ENCODE peak calls at places on chromosome 4, in eight cellular contexts. Z is tibial nerve, F is AG10803, N is fibroblast of lung, L is kidney epithelial cell, H is mucosa of descending colon, O is hepatocyte, U is GM13976. V is an unnamed sample.

GRCh38 chr4:73901031-73901430 is 31.8 kb downstream of the CXCL1 start:
- DNase-seq in L (no peak), O (no peak), H (no peak), F (peak), N (peak), U (no peak), Z (no peak), V (peak)

GRCh38 chr4:53066155-53066554 is 204.0 kb downstream of the RASL11B start:
- DNase-seq in N (no peak), F (no peak), L (no peak), Z (no peak), O (no peak), U (no peak), H (no peak), V (no peak)

GRCh38 chr4:79223993-79224776 is 101.7 kb downstream of the NAA11 start:
- DNase-seq in F (no peak), O (no peak), L (no peak), Z (no peak), H (no peak), U (no peak), N (no peak), V (no peak)

GRCh38 chr4:165201806-165202205 is 5.6 kb upstream of the KLHL2 start:
- DNase-seq in Z (no peak), O (no peak), U (no peak), L (no peak), F (peak), N (peak), H (no peak), V (no peak)

GRCh38 chr4:8215001-8215427 is 15.9 kb downstream of the SH3TC1 start:
- DNase-seq in H (no peak), N (peak), Z (no peak), O (peak), F (peak), L (peak), U (no peak), V (no peak)

GRCh38 chr4:71231073-71231752 is 107.6 kb upstream of the SLC4A4 start:
- DNase-seq in N (peak), O (peak), F (peak), H (peak), Z (peak), U (no peak), L (no peak), V (no peak)

GRCh38 chr4:41599192-41599786 is 61.3 kb downstream of the LIMCH1 start:
- DNase-seq in H (no peak), U (no peak), Z (no peak), F (no peak), N (no peak), O (no peak), L (no peak), V (no peak)

GRCh38 chr4:129561886-129562285 is 465.9 kb downstream of the C4orf33 start:
- DNase-seq in F (no peak), H (no peak), L (no peak), N (peak), Z (no peak), O (no peak), U (no peak), V (no peak)

GRCh38 chr4:94766856-94767255 is 9.1 kb downstream of the BMPR1B start:
- DNase-seq in H (no peak), O (no peak), L (peak), F (peak), N (peak), Z (no peak), U (no peak), V (peak)

GRCh38 chr4:38387348-38387747 is 276.7 kb upstream of the KLF3 start:
- DNase-seq in L (no peak), O (peak), U (no peak), F (peak), N (peak), Z (peak), H (no peak), V (peak)

GRCh38 chr4:3342182-3342854 is 49.5 kb downstream of the RGS12 start:
- DNase-seq in F (peak), O (peak), H (no peak), N (peak), U (no peak), Z (no peak), L (peak), V (peak)

GRCh38 chr4:20248155-20248558 is 3.5 kb upstream of the SLIT2 start:
- DNase-seq in F (peak), U (peak), L (no peak), Z (peak), N (peak), O (peak), H (no peak), V (peak)

GRCh38 chr4:147851135-147851534 is 119.2 kb downstream of the ARHGAP10 start:
- DNase-seq in Z (no peak), H (no peak), L (no peak), F (no peak), U (no peak), O (no peak), N (no peak), V (no peak)

GRCh38 chr4:37754410-37755185 is 68.4 kb upstream of the RELL1 start:
- DNase-seq in U (no peak), L (no peak), Z (no peak), N (no peak), O (peak), H (no peak), F (no peak), V (no peak)

GRCh38 chr4:31088600-31089230 is 368.5 kb downstream of the PCDH7 start:
- DNase-seq in H (no peak), O (no peak), Z (no peak), N (peak), L (peak), F (no peak), U (no peak), V (peak)

GRCh38 chr4:172220679-172221078 is 407.5 kb downstream of the GALNTL6 start:
- DNase-seq in U (no peak), Z (no peak), L (no peak), F (no peak), N (no peak), H (no peak), O (no peak), V (no peak)

GRCh38 chr4:153748378-153748777 is 11.4 kb downstream of the RNF175 start:
- DNase-seq in N (peak), U (no peak), H (no peak), F (peak), L (peak), O (peak), Z (no peak), V (peak)

GRCh38 chr4:11421116-11421515 is 7.6 kb downstream of the HS3ST1 start:
- DNase-seq in F (no peak), O (no peak), H (no peak), L (no peak), U (no peak), Z (no peak), N (peak), V (no peak)

GRCh38 chr4:76850010-76850441 is 47.9 kb downstream of the SOWAHB start:
- DNase-seq in L (peak), Z (no peak), U (no peak), H (no peak), N (peak), F (peak), O (peak), V (peak)

GRCh38 chr4:168631241-168632151 is 134.6 kb downstream of the PALLD start:
- DNase-seq in U (no peak), O (peak), F (peak), Z (no peak), H (peak), N (peak), L (no peak), V (peak)

GRCh38 chr4:4333265-4333706 is 43.2 kb downstream of the ZBTB49 start:
- DNase-seq in H (no peak), U (no peak), F (peak), L (no peak), N (peak), O (peak), Z (no peak), V (peak)

GRCh38 chr4:75180790-75181776 is 248.2 kb downstream of the PARM1 start:
- DNase-seq in F (peak), H (peak), Z (no peak), L (no peak), U (no peak), O (no peak), N (no peak), V (no peak)

GRCh38 chr4:89001647-89002518 is 55.1 kb downstream of the FAM13A start:
- DNase-seq in O (no peak), L (no peak), Z (no peak), U (no peak), F (no peak), N (no peak), H (no peak), V (no peak)

GRCh38 chr4:186617921-186618320 is 62.6 kb upstream of the MTNR1A start:
- DNase-seq in N (peak), H (no peak), U (no peak), L (no peak), F (peak), O (no peak), Z (no peak), V (no peak)

GRCh38 chr4:4339504-4340085 is 47.3 kb upstream of the NSG1 start:
- DNase-seq in N (no peak), L (no peak), Z (no peak), F (no peak), O (peak), H (no peak), U (no peak), V (no peak)

GRCh38 chr4:183541081-183542045 is 36.5 kb downstream of the ING2 start:
- DNase-seq in H (no peak), U (no peak), O (peak), Z (peak), F (peak), N (peak), L (no peak), V (no peak)

GRCh38 chr4:186931519-186931918 is 207.9 kb upstream of the FAT1 start:
- DNase-seq in H (no peak), F (peak), L (no peak), N (peak), Z (no peak), O (no peak), U (no peak), V (no peak)

DNA sequence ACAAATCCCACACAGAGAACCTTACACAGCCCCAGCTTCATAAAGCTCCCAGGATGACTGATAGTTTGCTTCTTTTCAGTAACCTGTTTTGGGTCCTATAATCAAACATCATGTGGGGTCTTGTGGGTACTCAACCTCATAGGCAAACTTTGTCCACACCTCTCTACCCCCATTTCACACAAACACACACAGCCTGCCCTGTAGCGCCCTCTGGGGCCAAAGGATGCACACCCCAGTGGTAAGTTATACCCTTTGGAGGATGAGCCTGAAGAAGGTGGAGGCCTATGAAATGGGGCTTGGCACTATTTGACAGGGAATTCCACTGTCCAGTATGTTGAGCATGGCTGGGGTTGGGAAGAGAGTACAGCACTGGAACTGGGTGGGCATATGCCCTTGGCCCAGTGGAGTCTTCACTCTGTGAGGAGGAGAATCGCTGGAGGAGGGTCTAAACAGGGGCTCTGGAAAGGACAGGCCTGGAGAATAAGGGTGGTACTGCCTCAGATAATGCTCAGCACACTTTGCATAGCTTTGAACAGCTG is 30.5 kb upstream of the COL25A1 start:
- DNase-seq in O (no peak), H (no peak), N (no peak), F (peak), Z (no peak), U (no peak), L (no peak), V (no peak)
- TF ChIP-seq CTCF in O (no peak), H (no peak), N (peak), F (peak), Z (no peak), U (peak), L (peak), V (peak)

GRCh38 chr4:155207534-155208257 is 740 bp upstream of the NPY2R start:
- DNase-seq in Z (no peak), H (peak), O (peak), L (no peak), N (peak), U (no peak), F (no peak), V (peak)

GRCh38 chr4:155208258-155209054 is at the start of gene NPY2R:
- DNase-seq in L (no peak), U (no peak), O (peak), F (no peak), H (peak), Z (no peak), N (peak), V (no peak)
- TF ChIP-seq CTCF in L (peak), U (no peak), O (peak), F (no peak), H (no peak), Z (no peak), N (no peak), V (peak)

GRCh38 chr4:25863347-25863784 is 578 bp upstream of the SEL1L3 start:
- DNase-seq in F (no peak), Z (no peak), N (no peak), H (peak), U (peak), O (peak), L (no peak), V (no peak)
- TF ChIP-seq CTCF in F (peak), Z (no peak), N (peak), H (peak), U (no peak), O (peak), L (peak), V (peak)

DNA sequence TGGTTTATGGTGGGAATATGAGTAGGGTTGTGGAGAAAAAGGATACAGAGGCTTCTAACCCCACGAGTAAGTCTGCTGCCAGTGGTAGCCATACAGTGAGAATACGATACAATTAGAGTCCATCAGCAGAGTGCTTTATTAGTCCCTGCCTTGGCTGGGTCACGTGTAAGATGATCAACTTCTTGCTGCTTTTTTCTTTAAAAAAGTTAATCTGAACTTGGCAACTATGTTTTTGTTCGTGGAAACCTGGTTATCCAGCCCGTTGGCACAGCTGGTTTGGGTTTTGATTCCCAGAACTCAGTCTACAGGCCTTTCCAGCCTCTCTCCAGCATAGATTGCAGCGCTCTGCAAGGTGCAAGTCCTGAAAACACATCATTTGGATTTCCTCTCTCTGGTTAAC is 53.1 kb upstream of the LSM6 start:
- DNase-seq in H (no peak), F (no peak), O (no peak), N (no peak), L (no peak), U (no peak), Z (no peak), V (no peak)
- TF ChIP-seq CTCF in H (no peak), F (no peak), O (no peak), N (no peak), L (no peak), U (no peak), Z (no peak), V (no peak)

GRCh38 chr4:185015108-185015507 is 3.2 kb upstream of the HELT start:
- DNase-seq in F (no peak), U (no peak), Z (no peak), H (no peak), L (no peak), O (no peak), N (no peak), V (no peak)

GRCh38 chr4:185013715-185014114 is 4.6 kb upstream of the HELT start:
- DNase-seq in L (no peak), Z (no peak), H (no peak), O (no peak), U (no peak), F (no peak), N (no peak), V (no peak)

GRCh38 chr4:185016946-185017797 is 1.1 kb upstream of the HELT start:
- DNase-seq in N (peak), O (no peak), H (no peak), U (peak), F (peak), L (no peak), Z (no peak), V (no peak)

GRCh38 chr4:185016101-185016940 is 2.0 kb upstream of the HELT start:
- DNase-seq in O (no peak), N (no peak), Z (no peak), U (no peak), H (no peak), F (no peak), L (no peak), V (no peak)

DNA sequence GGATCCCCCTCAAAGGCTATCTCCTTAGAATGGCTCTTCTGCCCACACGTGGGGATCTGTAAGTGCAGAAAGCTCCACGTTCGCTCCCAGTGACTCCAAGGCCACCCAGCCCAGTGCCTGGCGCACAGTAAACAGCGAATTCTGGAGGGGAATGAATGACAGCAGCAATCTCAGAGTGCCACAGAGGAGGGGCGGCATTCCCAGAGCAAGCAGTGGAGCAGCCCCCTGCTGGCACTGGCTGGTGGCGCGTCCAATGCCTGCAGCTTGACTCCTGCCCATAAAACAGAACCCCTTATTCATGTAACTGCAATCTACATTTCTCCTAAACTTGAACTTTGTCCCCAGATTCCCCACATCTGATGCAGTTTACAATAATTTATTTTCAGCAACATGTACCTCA is 6.9 kb upstream of the HELT start:
- DNase-seq in O (peak), F (no peak), L (no peak), Z (no peak), U (no peak), N (no peak), H (no peak), V (no peak)
- TF ChIP-seq CTCF in O (peak), F (peak), L (peak), Z (no peak), U (no peak), N (peak), H (no peak), V (peak)

GRCh38 chr4:78057135-78057599 is at the start of gene FRAS1:
- DNase-seq in U (peak), L (no peak), O (peak), F (peak), Z (no peak), N (peak), H (peak), V (no peak)
- TF ChIP-seq CTCF in U (no peak), L (no peak), O (peak), F (peak), Z (no peak), N (peak), H (no peak), V (peak)

GRCh38 chr4:109313168-109314133 is 11.0 kb upstream of the COL25A1 start:
- DNase-seq in Z (no peak), F (no peak), O (no peak), N (no peak), U (no peak), H (no peak), L (no peak), V (no peak)

GRCh38 chr4:109319684-109320083 is 17.2 kb upstream of the COL25A1 start:
- DNase-seq in O (no peak), U (no peak), L (no peak), N (no peak), H (no peak), Z (no peak), F (no peak), V (no peak)

GRCh38 chr4:109319156-109319555 is 16.7 kb upstream of the COL25A1 start:
- DNase-seq in O (no peak), F (no peak), Z (no peak), U (no peak), H (no peak), N (no peak), L (no peak), V (no peak)

GRCh38 chr4:109315341-109315740 is 12.9 kb upstream of the COL25A1 start:
- DNase-seq in N (no peak), L (no peak), Z (no peak), H (no peak), U (no peak), O (no peak), F (no peak), V (no peak)

GRCh38 chr4:109315818-109316217 is 13.4 kb upstream of the COL25A1 start:
- DNase-seq in Z (no peak), O (no peak), U (no peak), H (no peak), F (no peak), L (no peak), N (no peak), V (no peak)
- TF ChIP-seq CTCF in Z (no peak), O (no peak), U (no peak), H (no peak), F (peak), L (no peak), N (peak), V (no peak)

V was measured in astrocyte of the cerebellum.